ENCODE peak calls at places on chromosomes 12 and 14, in six cellular contexts. V, K, C, F, D and M are unnamed samples.

GRCh38 chr14:44962573-44963528 is 861 bp downstream of the TOGARAM1 start:
- DNase-seq in V (no peak), K (no peak), C (peak), F (peak), D (peak), M (peak)

GRCh38 chr12:130064999-130065398 is 97.3 kb upstream of the FZD10 start:
- DNase-seq in V (no peak), K (no peak), C (no peak), F (no peak), D (no peak), M (no peak)

GRCh38 chr12:98912401-98912800 is 267.3 kb downstream of the APAF1 start:
- DNase-seq in V (no peak), K (no peak), C (no peak), F (no peak), D (no peak), M (no peak)

GRCh38 chr12:62660763-62661162 is 194.1 kb downstream of the MON2 start:
- DNase-seq in V (no peak), K (no peak), C (no peak), F (no peak), D (no peak), M (no peak)

GRCh38 chr12:132624910-132625630 is 6.5 kb downstream of the P2RX2 start:
- DNase-seq in V (no peak), K (no peak), C (no peak), F (no peak), D (no peak), M (no peak)

GRCh38 chr12:107650977-107651376 is 34.6 kb upstream of the PWP1 start:
- DNase-seq in V (no peak), K (no peak), C (no peak), F (no peak), D (no peak), M (no peak)

GRCh38 chr14:104293851-104294627 is 155.7 kb downstream of the KIF26A start:
- DNase-seq in V (no peak), K (no peak), C (no peak), F (no peak), D (peak), M (no peak)

GRCh38 chr14:94933411-94933964 is 163.6 kb upstream of the GSC start:
- DNase-seq in V (no peak), K (no peak), C (no peak), F (peak), D (no peak), M (no peak)

GRCh38 chr12:50677858-50678257 is 86.0 kb upstream of the ATF1 start:
- DNase-seq in V (no peak), K (no peak), C (no peak), F (no peak), D (no peak), M (no peak)

DNA sequence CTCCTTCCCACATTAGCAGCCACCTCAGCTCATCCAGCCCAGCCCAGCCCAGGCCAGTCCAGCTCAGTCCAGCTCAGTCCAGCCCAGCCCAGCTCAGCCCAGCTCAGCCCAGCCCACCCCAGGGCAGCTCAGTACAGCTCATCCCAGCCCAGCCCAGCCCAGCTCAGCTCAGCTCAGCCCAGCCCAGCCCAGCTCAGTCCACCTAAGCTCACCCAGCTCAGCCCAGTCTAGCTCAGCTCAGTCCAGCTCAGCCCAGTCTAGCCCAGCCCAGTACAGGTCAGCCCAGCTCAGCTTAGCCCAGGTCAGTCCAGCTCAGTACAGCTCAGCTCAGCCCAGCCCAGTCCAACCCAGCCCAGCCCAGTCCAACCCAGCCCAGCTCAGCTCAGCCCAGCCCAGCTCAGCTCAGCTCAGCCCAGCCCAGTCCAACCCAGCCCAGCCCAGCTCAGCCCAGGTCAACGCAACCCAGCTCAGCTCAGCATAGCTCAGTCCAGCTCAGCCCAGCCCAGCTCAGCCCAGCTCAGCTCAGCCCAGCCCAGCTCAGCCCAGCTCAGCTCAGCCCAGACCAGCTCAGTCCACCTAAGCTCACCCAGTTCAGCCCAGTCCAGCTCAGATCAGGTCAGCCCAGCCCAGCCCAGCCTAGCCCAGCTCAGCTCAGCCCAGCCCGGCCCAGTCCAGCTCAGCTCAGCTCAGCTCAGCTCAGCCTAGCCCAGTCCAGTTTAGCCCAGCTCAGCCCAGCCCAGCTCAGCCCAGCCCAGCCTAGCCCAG is 63.0 kb downstream of the TMEM121 start:
- DNase-seq in V (no peak), K (no peak), C (no peak), F (no peak), D (no peak), M (no peak)
- H3K4me3 ChIP-seq in V (no peak), K (no peak), C (no peak), F (no peak), D (no peak), M (no peak)

GRCh38 chr12:52023976-52024688 is 17.4 kb downstream of the TAMALIN start:
- DNase-seq in V (no peak), K (no peak), C (no peak), F (no peak), D (no peak), M (no peak)

GRCh38 chr12:52023182-52023975 is 16.6 kb downstream of the TAMALIN start:
- DNase-seq in V (peak), K (peak), C (peak), F (peak), D (peak), M (peak)

GRCh38 chr12:52026267-52026666 is 19.5 kb downstream of the TAMALIN start:
- DNase-seq in V (no peak), K (no peak), C (no peak), F (no peak), D (no peak), M (no peak)

GRCh38 chr12:52027085-52027843 is 20.5 kb downstream of the TAMALIN start:
- DNase-seq in V (no peak), K (no peak), C (no peak), F (no peak), D (no peak), M (peak)

GRCh38 chr12:52025301-52026172 is 18.8 kb downstream of the TAMALIN start:
- DNase-seq in V (peak), K (peak), C (peak), F (peak), D (peak), M (peak)
- TF ChIP-seq POLR2A in V (no peak), K (no peak), C (no peak), F (peak), D (no peak), M (peak)

GRCh38 chr14:68307769-68308168 is 485.1 kb downstream of the ZFP36L1 start:
- DNase-seq in V (no peak), K (no peak), C (no peak), F (peak), D (no peak), M (no peak)

GRCh38 chr14:68306265-68306933 is 486.5 kb downstream of the ZFP36L1 start:
- DNase-seq in V (no peak), K (no peak), C (no peak), F (no peak), D (no peak), M (no peak)

GRCh38 chr14:68308695-68309094 is 484.2 kb downstream of the ZFP36L1 start:
- DNase-seq in V (no peak), K (no peak), C (no peak), F (no peak), D (no peak), M (no peak)

GRCh38 chr14:68306934-68307758 is 485.7 kb downstream of the ZFP36L1 start:
- DNase-seq in V (no peak), K (no peak), C (peak), F (peak), D (peak), M (no peak)

DNA sequence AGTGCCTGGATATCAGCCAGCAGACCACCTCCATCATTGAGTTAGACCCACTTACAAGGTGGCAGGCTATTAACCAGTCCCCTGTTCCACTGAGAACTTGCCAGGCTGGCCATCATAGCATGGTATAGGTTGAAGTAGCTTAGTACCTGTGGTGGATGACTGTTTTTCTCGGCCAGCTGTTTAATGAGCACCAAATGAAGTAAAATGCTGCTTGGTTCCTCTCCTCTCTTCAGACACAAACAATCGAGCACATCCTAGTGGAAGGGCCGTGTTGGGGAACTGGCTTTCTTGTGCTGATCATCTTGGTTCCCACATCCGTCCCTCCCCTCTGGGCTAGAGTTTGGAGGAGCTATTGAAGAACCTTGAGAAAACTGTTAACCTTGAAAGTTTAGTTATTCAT is 486.2 kb downstream of the RAD51B start:
- DNase-seq in V (no peak), K (no peak), C (no peak), F (no peak), D (no peak), M (no peak)
- TF ChIP-seq CTCF in V (no peak), K (no peak), C (no peak), F (no peak), D (no peak), M (no peak)

DNA sequence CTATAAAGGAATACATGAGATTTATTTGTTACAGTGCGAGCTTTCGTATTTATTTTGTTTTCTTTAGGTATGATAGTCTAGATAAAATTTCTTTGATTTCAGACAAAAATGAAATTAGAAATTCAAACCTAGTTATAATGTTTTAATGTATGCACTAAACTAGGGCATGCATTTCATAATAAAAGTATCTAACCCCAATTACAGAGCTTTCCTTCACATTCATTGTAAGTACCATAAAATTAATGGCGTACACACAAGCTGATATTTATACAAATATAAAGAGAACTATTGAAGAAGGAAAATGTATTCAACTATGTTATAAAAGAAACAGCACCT is 120.2 kb downstream of the GXYLT1 start:
- DNase-seq in V (no peak), K (no peak), C (no peak), F (no peak), D (no peak), M (no peak)
- H3K4me3 ChIP-seq in V (no peak), K (no peak), C (no peak), F (no peak), D (no peak), M (no peak)

GRCh38 chr12:122021822-122022392 is at the start of gene BCL7A:
- DNase-seq in V (peak), K (peak), C (peak), F (peak), D (peak), M (peak)
- TF ChIP-seq POLR2A in V (peak), K (no peak), C (peak), F (peak), D (peak), M (peak)

DNA sequence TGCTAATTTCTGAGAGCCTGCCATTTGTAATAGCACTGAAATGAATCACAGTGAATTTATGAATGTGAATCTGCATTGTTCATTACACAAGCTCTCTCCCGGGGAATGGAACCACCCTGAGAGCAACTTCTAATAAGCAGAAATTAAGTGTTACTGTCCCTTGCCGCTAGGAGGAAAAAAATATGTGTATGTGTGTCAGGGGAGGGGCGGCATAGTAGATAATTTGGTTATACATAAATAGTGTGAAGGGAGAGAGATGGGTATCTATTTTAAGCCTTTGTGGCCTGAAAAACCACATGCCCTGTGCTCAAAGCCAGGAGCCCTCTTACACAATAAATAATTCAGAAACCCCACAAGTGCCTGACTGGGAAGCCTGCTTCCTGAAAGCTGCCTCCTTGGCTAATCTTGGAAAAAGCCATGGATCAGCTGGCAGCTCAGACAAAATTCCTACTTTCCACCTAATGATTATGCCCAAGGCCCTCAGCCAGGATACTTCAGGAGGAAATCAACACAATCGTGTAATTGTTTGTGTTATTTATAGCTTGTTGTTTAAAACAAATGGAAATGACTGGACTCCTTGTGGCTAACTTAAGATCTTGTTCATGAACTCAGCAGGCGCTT is 366.2 kb upstream of the KITLG start:
- DNase-seq in V (no peak), K (peak), C (no peak), F (no peak), D (no peak), M (peak)
- TF ChIP-seq CTCF in V (no peak), K (peak), C (no peak), F (no peak), D (peak), M (no peak)

DNA sequence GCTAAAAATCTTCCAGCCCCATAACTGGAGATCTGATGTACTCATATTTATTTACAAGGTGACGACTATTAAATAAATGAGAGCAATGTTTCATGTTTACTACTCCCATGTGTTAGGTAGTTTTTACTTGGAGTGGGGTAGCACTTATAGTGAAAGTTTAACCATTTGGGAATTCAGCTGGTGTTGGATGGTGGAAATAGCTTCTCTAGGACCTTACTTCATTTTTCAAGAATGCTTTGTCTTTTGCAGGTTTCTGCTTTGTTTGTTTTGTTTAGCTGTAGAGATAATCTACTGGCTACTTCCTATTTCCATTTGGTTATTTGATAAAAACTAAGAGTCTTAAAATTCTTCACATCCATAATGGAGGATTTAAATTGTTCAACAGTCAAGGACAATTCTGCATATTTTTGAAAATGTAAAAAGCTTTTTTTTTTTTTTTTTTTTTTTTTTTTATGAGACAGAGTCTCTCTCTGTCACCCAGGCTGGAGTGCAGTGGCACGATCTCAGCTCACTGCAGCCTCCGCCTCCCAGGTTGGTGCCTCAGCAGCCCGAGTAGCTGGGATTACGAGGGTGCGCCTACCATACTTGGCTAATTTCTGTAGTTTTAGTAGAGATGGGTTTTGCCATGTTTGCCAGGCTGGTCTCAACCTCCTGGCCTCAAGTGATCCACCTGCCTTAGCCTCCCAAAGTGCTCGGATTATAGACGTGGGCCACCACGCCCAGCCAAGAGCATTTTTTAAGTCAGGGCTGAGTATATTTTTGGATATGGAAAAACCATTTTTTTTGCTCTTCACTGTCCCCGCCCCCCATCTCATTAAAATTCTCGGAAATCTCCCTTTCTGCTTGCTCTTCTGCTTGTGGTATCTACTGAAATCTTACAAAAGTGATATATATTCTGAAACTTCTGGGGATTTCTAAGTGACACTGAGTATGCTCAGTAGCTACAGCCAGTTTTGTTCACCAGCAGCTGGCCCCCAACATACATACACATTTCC is 1.4 kb upstream of the ABCD2 start:
- DNase-seq in V (no peak), K (no peak), C (no peak), F (no peak), D (peak), M (no peak)
- H3K4me3 ChIP-seq in V (peak), K (peak), C (no peak), F (peak), D (peak), M (peak)